ENCODE peak calls at places on chromosomes 13 and 19, in four cellular contexts. P, Y, X and V are unnamed samples.
A peak's percentile ranks its signal among the peaks of the same experiment; 100 is the strongest.

GRCh38 chr19:33292595-33293254 is 9.6 kb downstream of the CEBPA start:
- DNase-seq in P (no peak), Y (no peak), X (no peak), V (no peak)

GRCh38 chr19:5147074-5147970 is 178.4 kb downstream of the KDM4B start:
- DNase-seq in P (no peak), Y (no peak), X (no peak), V (no peak)

GRCh38 chr13:114063545-114064515 is 68.6 kb downstream of the RASA3 start:
- DNase-seq in P (no peak), Y (peak; percentile 61), X (peak; percentile 32), V (no peak)

GRCh38 chr13:74047925-74048324 is 86.3 kb downstream of the KLF12 start:
- DNase-seq in P (no peak), Y (no peak), X (no peak), V (no peak)

GRCh38 chr13:33286143-33286542 is 588 bp upstream of the STARD13 start:
- DNase-seq in P (no peak), Y (no peak), X (no peak), V (no peak)

GRCh38 chr13:89490661-89491060 is 1819.5 kb downstream of the SLITRK5 start:
- DNase-seq in P (no peak), Y (no peak), X (no peak), V (no peak)

GRCh38 chr13:30464496-30465351 is 1.0 kb downstream of the HMGB1 start:
- DNase-seq in P (no peak), Y (peak; percentile 70), X (peak; percentile 62), V (no peak)

GRCh38 chr13:33433316-33433715 is 147.8 kb upstream of the STARD13 start:
- DNase-seq in P (no peak), Y (no peak), X (no peak), V (no peak)

GRCh38 chr13:95921485-95921884 is 131.7 kb downstream of the UGGT2 start:
- DNase-seq in P (no peak), Y (peak; percentile 14), X (no peak), V (no peak)

GRCh38 chr19:47075941-47076340 is 27.5 kb upstream of the TMEM160 start:
- DNase-seq in P (no peak), Y (peak; percentile 16), X (no peak), V (no peak)

GRCh38 chr13:43374621-43375020 is 351.2 kb downstream of the DNAJC15 start:
- DNase-seq in P (no peak), Y (peak; percentile 64), X (no peak), V (no peak)

GRCh38 chr13:112722433-112723250 is 32.8 kb downstream of the ATP11A start:
- DNase-seq in P (no peak), Y (peak; percentile 98), X (peak; percentile 46), V (no peak)

GRCh38 chr13:85853161-85853894 is 54.1 kb upstream of the SLITRK6 start:
- DNase-seq in P (no peak), Y (no peak), X (no peak), V (no peak)

GRCh38 chr19:51043497-51043896 is 8.7 kb upstream of the KLK12 start:
- DNase-seq in P (no peak), Y (no peak), X (no peak), V (no peak)

GRCh38 chr13:82569581-82569980 is 1312.7 kb downstream of the SLITRK1 start:
- DNase-seq in P (no peak), Y (no peak), X (no peak), V (no peak)

GRCh38 chr13:79593611-79594275 is 112.8 kb downstream of the NDFIP2 start:
- DNase-seq in P (no peak), Y (peak; percentile 11), X (no peak), V (no peak)

GRCh38 chr13:40401911-40402776 is 264.3 kb downstream of the FOXO1 start:
- DNase-seq in P (no peak), Y (peak; percentile 92), X (peak; percentile 30), V (peak; percentile 74)

GRCh38 chr19:44509478-44509877 is 9.2 kb upstream of the ZNF180 start:
- DNase-seq in P (no peak), Y (no peak), X (no peak), V (no peak)

GRCh38 chr13:70162141-70162540 is 53.9 kb upstream of the KLHL1 start:
- DNase-seq in P (no peak), Y (no peak), X (no peak), V (no peak)

GRCh38 chr13:78194904-78195639 is 276.4 kb upstream of the EDNRB start:
- DNase-seq in P (no peak), Y (peak; percentile 69), X (no peak), V (no peak)

GRCh38 chr19:29417048-29417447 is 108.7 kb upstream of the VSTM2B start:
- DNase-seq in P (no peak), Y (no peak), X (no peak), V (no peak)

GRCh38 chr13:113849981-113850721 is 13.7 kb downstream of the GAS6 start:
- DNase-seq in P (no peak), Y (no peak), X (no peak), V (no peak)

GRCh38 chr19:28426902-28427232 is 786.1 kb downstream of the UQCRFS1 start:
- DNase-seq in P (no peak), Y (no peak), X (peak; percentile 46), V (no peak)

GRCh38 chr19:52694921-52695320 is 39.9 kb downstream of the ZNF611 start:
- DNase-seq in P (no peak), Y (no peak), X (no peak), V (no peak)
- TF ChIP-seq CHD1 in P (no peak), Y (no peak), X (no peak), V (no peak)

GRCh38 chr13:25378528-25378927 is 6.8 kb downstream of the ATP8A2 start:
- DNase-seq in P (no peak), Y (no peak), X (no peak), V (no peak)

GRCh38 chr13:25371608-25372274 is at the start of gene ATP8A2:
- DNase-seq in P (no peak), Y (no peak), X (peak; percentile 46), V (no peak)

GRCh38 chr13:25377244-25377962 is 5.6 kb downstream of the ATP8A2 start:
- DNase-seq in P (no peak), Y (no peak), X (no peak), V (no peak)

GRCh38 chr13:25372275-25373081 is 704 bp downstream of the ATP8A2 start:
- DNase-seq in P (no peak), Y (no peak), X (peak; percentile 63), V (no peak)

DNA sequence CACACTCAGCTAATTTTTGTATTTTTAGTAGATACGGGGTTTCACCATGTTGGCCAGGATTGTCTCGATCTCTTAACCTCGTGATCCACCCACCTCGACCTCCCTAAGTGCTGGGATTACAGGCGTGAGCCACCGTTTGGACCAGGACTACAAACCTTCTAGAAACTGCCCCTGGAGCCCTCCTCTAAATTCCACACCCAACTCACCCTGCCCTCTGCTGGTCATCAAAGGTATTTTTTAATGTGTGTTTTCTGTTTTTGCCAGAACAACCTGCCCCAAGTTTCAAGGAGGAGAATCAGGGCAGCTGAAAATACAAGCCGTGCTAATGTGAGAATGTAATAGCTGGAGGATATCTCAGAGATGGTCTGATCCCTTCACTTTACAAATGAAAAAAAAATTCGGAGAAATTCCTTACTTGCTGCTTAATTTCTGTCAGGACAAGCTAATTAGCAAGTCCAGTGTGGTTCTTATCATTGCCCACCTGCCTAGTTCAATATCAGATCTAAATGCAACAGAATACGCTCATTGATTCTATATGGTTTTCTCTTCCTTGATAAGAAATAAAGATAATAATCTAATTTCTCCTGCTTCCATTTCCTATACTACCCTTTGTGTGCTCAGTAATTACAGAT is 4.1 kb downstream of the ATP8A2 start:
- DNase-seq in P (no peak), Y (peak; percentile 31), X (peak; percentile 52), V (no peak)
- TF ChIP-seq CHD1 in P (no peak), Y (no peak), X (no peak), V (no peak)

GRCh38 chr13:51342706-51343105 is 3.2 kb downstream of the SERPINE3 start:
- DNase-seq in P (no peak), Y (peak; percentile 78), X (no peak), V (no peak)
- TF ChIP-seq CHD1 in P (no peak), Y (no peak), X (no peak), V (no peak)

GRCh38 chr19:40193587-40193849 is 2.3 kb downstream of the MAP3K10 start:
- DNase-seq in P (no peak), Y (peak; percentile 29), X (no peak), V (no peak)
- TF ChIP-seq CHD1 in P (no peak), Y (no peak), X (no peak), V (no peak)

GRCh38 chr19:52297601-52298358 is 811 bp downstream of the ZNF480 start:
- DNase-seq in P (no peak), Y (peak; percentile 11), X (no peak), V (no peak)

GRCh38 chr19:52296773-52297600 is at the start of gene ZNF480:
- DNase-seq in P (peak; percentile 19), Y (peak; percentile 73), X (peak; percentile 93), V (peak; percentile 23)

GRCh38 chr19:52291781-52292180 is 5.2 kb upstream of the ZNF480 start:
- DNase-seq in P (no peak), Y (no peak), X (no peak), V (no peak)

GRCh38 chr19:52296400-52296772 is 583 bp upstream of the ZNF480 start:
- DNase-seq in P (no peak), Y (no peak), X (no peak), V (no peak)
- TF ChIP-seq CHD1 in P (no peak), Y (no peak), X (no peak), V (no peak)

GRCh38 chr13:45292176-45292575 is 48.8 kb downstream of the TPT1 start:
- DNase-seq in P (no peak), Y (no peak), X (no peak), V (no peak)
- TF ChIP-seq CHD1 in P (no peak), Y (no peak), X (no peak), V (no peak)

GRCh38 chr13:27978301-27978968 is 9.3 kb upstream of the CDX2 start:
- DNase-seq in P (no peak), Y (no peak), X (no peak), V (no peak)
- TF ChIP-seq CHD1 in P (no peak), Y (no peak), X (no peak), V (no peak)

DNA sequence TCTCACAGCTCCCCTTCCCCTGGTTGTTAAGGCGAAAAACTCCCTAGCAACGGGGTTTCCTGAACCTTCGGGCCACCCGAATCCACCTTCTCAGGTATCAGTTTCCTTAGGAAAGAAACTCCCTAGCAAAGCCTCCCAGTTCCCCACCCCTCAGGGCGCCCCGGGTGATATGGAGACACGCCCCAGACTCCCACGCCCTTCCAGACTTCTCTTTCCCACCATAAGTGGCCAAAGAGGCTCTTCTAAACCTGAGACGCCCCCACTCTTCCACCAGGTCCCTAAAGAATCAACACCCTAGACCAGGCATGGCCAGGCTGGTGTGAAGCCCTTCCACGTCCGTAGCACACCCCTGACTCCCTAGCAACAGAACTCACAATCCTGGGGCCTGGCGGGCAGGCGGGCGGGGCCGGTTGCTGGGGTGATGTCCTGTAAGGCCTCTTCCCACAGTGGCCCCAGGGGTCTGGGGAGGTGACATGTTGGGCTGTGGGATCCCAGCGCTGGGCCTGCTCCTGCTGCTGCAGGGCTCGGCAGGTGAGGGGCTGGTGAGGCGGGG is at the start of gene TMEM190:
- DNase-seq in P (no peak), Y (no peak), X (peak; percentile 65), V (no peak)
- TF ChIP-seq CHD1 in P (no peak), Y (no peak), X (no peak), V (no peak)

GRCh38 chr13:23060972-23061371 is 119.8 kb upstream of the SGCG start:
- DNase-seq in P (no peak), Y (no peak), X (no peak), V (no peak)

GRCh38 chr13:23059173-23059572 is 121.6 kb upstream of the SGCG start:
- DNase-seq in P (no peak), Y (no peak), X (no peak), V (no peak)
- TF ChIP-seq CHD1 in P (no peak), Y (no peak), X (no peak), V (no peak)